ENCODE peak calls at places on chromosomes 3 and 15, in eight cellular contexts. V, P, S, C, H, T, G and Z are unnamed samples.

GRCh38 chr3:72165808-72166207 is 380.9 kb upstream of the PROK2 start:
- DNase-seq in V (no peak), C (no peak), T (no peak), G (no peak), P (no peak), S (no peak), H (no peak), Z (no peak)

GRCh38 chr3:48015451-48016182 is 599 bp downstream of the MAP4 start:
- DNase-seq in V (peak; percentile 31), G (no peak), P (no peak), H (peak; percentile 48), T (peak; percentile 49), S (no peak), C (no peak), Z (no peak)

GRCh38 chr3:96576935-96577334 is 237.5 kb upstream of the EPHA6 start:
- DNase-seq in P (no peak), H (no peak), S (no peak), G (no peak), V (no peak), C (no peak), T (no peak), Z (no peak)

GRCh38 chr3:76497636-76498035 is 542.3 kb upstream of the ROBO2 start:
- DNase-seq in V (peak; percentile 74), T (peak; percentile 6), H (peak; percentile 1), G (no peak), S (no peak), P (no peak), C (no peak), Z (no peak)

GRCh38 chr3:42080452-42080872 is 10.7 kb upstream of the TRAK1 start:
- DNase-seq in P (no peak), H (peak; percentile 83), S (no peak), T (peak; percentile 53), C (peak; percentile 95), G (no peak), V (peak; percentile 76), Z (no peak)

GRCh38 chr3:27521179-27521871 is 37.1 kb upstream of the SLC4A7 start:
- DNase-seq in T (peak; percentile 93), H (peak; percentile 69), G (no peak), C (peak; percentile 90), V (peak; percentile 96), S (no peak), P (no peak), Z (no peak)

GRCh38 chr3:71579934-71580318 is 3.6 kb downstream of the FOXP1 start:
- DNase-seq in T (no peak), H (peak; percentile 94), S (no peak), G (peak; percentile 7), V (peak; percentile 25), C (peak; percentile 63), P (no peak), Z (no peak)

GRCh38 chr3:88301273-88302002 is 151.7 kb downstream of the C3orf38 start:
- DNase-seq in S (no peak), P (no peak), G (no peak), C (peak; percentile 56), H (no peak), V (no peak), T (no peak), Z (no peak)

GRCh38 chr15:76065793-76066192 is 6.0 kb downstream of the TMEM266 start:
- DNase-seq in C (no peak), S (no peak), T (no peak), V (no peak), P (no peak), G (no peak), H (no peak), Z (no peak)

GRCh38 chr3:138396752-138397410 is 37.5 kb upstream of the ESYT3 start:
- DNase-seq in S (no peak), T (no peak), P (no peak), V (no peak), G (no peak), C (no peak), H (no peak), Z (no peak)

GRCh38 chr3:157083824-157084223 is 76.1 kb downstream of the CCNL1 start:
- DNase-seq in V (no peak), S (no peak), H (no peak), P (no peak), G (no peak), T (no peak), C (no peak), Z (no peak)

GRCh38 chr3:136955813-136956212 is 2.0 kb upstream of the IL20RB start:
- DNase-seq in P (no peak), H (peak; percentile 81), V (peak; percentile 94), T (peak; percentile 79), G (no peak), C (peak; percentile 68), S (no peak), Z (no peak)

GRCh38 chr3:182710557-182711157 is 82.6 kb upstream of the ATP11B start:
- DNase-seq in S (peak; percentile 48), G (peak; percentile 47), T (peak; percentile 37), C (peak; percentile 61), P (no peak), V (peak; percentile 12), H (peak; percentile 16), Z (no peak)

GRCh38 chr3:123664771-123665170 is 79.9 kb upstream of the HACD2 start:
- DNase-seq in S (no peak), C (no peak), G (no peak), P (no peak), V (no peak), H (no peak), T (no peak), Z (no peak)

GRCh38 chr3:152073267-152073666 is 195.5 kb upstream of the MBNL1 start:
- DNase-seq in T (peak; percentile 70), C (peak; percentile 32), H (no peak), S (no peak), P (no peak), V (peak; percentile 69), G (no peak), Z (no peak)

GRCh38 chr15:60695713-60696522 is 217.0 kb upstream of the ICE2 start:
- DNase-seq in G (no peak), C (no peak), S (peak; percentile 11), V (peak; percentile 10), H (no peak), T (no peak), P (no peak), Z (no peak)

GRCh38 chr15:26874774-26875475 is 8.1 kb downstream of the GABRA5 start:
- DNase-seq in V (no peak), C (no peak), P (no peak), G (no peak), T (no peak), H (no peak), S (no peak), Z (no peak)

GRCh38 chr15:67134577-67135492 is 69.4 kb downstream of the SMAD3 start:
- DNase-seq in P (no peak), T (no peak), G (no peak), V (no peak), H (no peak), C (no peak), S (no peak), Z (no peak)

GRCh38 chr3:2098398-2099027 is at the start of gene CNTN4:
- DNase-seq in T (no peak), S (peak; percentile 47), C (no peak), H (peak; percentile 24), V (no peak), G (no peak), P (peak; percentile 52), Z (peak; percentile 88)

GRCh38 chr15:73560501-73561117 is 72.6 kb downstream of the NPTN start:
- DNase-seq in P (no peak), T (peak; percentile 89), H (peak; percentile 61), S (peak; percentile 32), G (peak; percentile 24), V (peak; percentile 70), C (peak; percentile 79), Z (no peak)

GRCh38 chr3:56855856-56856538 is 54.2 kb upstream of the ARHGEF3 start:
- DNase-seq in V (no peak), T (peak; percentile 42), C (peak; percentile 46), P (peak; percentile 27), H (peak; percentile 37), G (peak; percentile 6), S (peak; percentile 27), Z (no peak)

GRCh38 chr15:62112616-62113593 is 46.1 kb downstream of the C2CD4A start:
- DNase-seq in H (peak; percentile 66), V (peak; percentile 67), S (no peak), G (no peak), T (peak; percentile 90), C (peak; percentile 84), P (no peak), Z (no peak)

GRCh38 chr3:36597422-36597821 is 166.9 kb downstream of the DCLK3 start:
- DNase-seq in S (no peak), T (peak; percentile 9), G (no peak), H (no peak), C (peak; percentile 75), V (peak; percentile 8), P (no peak), Z (no peak)

GRCh38 chr3:42852443-42852842 is 23.2 kb downstream of the CYP8B1 start:
- DNase-seq in S (no peak), C (no peak), T (no peak), G (no peak), V (no peak), H (no peak), P (no peak), Z (no peak)

GRCh38 chr15:44738340-44738984 is 2.1 kb downstream of the TRIM69 start:
- DNase-seq in V (peak; percentile 65), G (peak; percentile 21), H (peak; percentile 47), C (peak; percentile 87), P (no peak), S (peak; percentile 42), T (peak; percentile 82), Z (no peak)

GRCh38 chr15:101543026-101543390 is 53.5 kb upstream of the PCSK6 start:
- DNase-seq in P (no peak), H (no peak), T (no peak), G (no peak), V (no peak), C (no peak), S (no peak), Z (no peak)
- TF ChIP-seq CTCF in P (no peak), H (no peak), T (no peak), G (no peak), V (no peak), C (no peak), S (no peak), Z (no peak)

DNA sequence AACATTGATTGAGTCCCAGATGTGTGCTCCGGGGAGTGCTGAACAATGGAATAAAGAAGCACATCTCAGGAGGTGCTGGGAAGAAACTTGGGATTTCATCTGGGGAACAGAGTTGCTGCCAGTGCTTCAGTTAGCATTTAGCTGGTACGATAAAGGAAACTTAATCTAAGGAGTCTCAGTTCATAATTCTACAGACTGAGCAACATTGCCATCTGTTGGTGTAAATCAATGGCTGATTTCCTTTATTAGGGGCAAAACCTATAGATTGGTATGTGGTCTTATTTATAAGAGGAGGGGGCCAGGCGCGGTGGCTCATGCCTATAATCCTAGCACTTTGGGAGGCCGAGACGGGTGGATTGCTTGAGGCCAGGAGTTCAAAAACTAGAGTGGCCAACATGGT is 8.9 kb downstream of the MKRN2OS start:
- DNase-seq in V (no peak), C (no peak), H (no peak), T (peak; percentile 43), P (no peak), G (no peak), S (no peak), Z (no peak)
- TF ChIP-seq CTCF in V (peak; percentile 39), C (peak; percentile 38), H (no peak), T (peak; percentile 38), P (peak; percentile 42), G (peak; percentile 8), S (no peak), Z (no peak)

GRCh38 chr15:79450648-79451047 is 18.5 kb downstream of the MINAR1 start:
- DNase-seq in V (no peak), C (peak; percentile 25), P (no peak), H (peak; percentile 5), T (no peak), G (peak; percentile 14), S (no peak), Z (no peak)
- TF ChIP-seq CTCF in V (peak; percentile 42), C (peak; percentile 60), P (no peak), H (peak; percentile 38), T (peak; percentile 22), G (peak; percentile 38), S (no peak), Z (no peak)

GRCh38 chr3:9808345-9809037 is 1.6 kb upstream of the TTLL3 start:
- DNase-seq in C (peak; percentile 63), G (peak; percentile 51), V (peak; percentile 18), T (peak; percentile 32), S (peak; percentile 63), H (peak; percentile 31), P (no peak), Z (no peak)
- TF ChIP-seq CTCF in C (peak; percentile 62), G (peak; percentile 26), V (peak; percentile 29), T (peak; percentile 26), S (no peak), H (peak; percentile 48), P (no peak), Z (no peak)